ENCODE peak calls at places on chromosomes 6 and 20, in nine cellular contexts. One of them, this sample, is unnamed.

GRCh38 chr6:109024784-109025183 is 69.9 kb downstream of the SESN1 start:
- DNase-seq in COLO829: no peak
- DNase-seq in activated naive CD4-positive, alpha-beta T cell treated with anti-CD3 and anti-CD28 coated beads, Interleukin-2, amount 50 U/mL, for 72 hours: no peak
- DNase-seq in HCEC 1CT: no peak
- DNase-seq in NCI-H2081 treated with DMSO at 0.1 percent for 48 hours: no peak
- DNase-seq in gastrocnemius medialis: peak
- DNase-seq in GM18507: no peak
- DNase-seq in fibroblast of pulmonary artery: peak
- DNase-seq in aorta: no peak
- DNase-seq in this sample: no peak

GRCh38 chr6:46491789-46492547 is 719 bp upstream of the RCAN2 start:
- DNase-seq in COLO829: no peak
- DNase-seq in activated naive CD4-positive, alpha-beta T cell treated with anti-CD3 and anti-CD28 coated beads, Interleukin-2, amount 50 U/mL, for 72 hours: no peak
- DNase-seq in HCEC 1CT: peak
- DNase-seq in NCI-H2081 treated with DMSO at 0.1 percent for 48 hours: no peak
- DNase-seq in gastrocnemius medialis: peak
- DNase-seq in GM18507: no peak
- DNase-seq in fibroblast of pulmonary artery: peak
- DNase-seq in aorta: peak
- DNase-seq in this sample: peak

GRCh38 chr6:88380618-88381288 is 214.6 kb upstream of the CNR1 start:
- DNase-seq in COLO829: no peak
- DNase-seq in activated naive CD4-positive, alpha-beta T cell treated with anti-CD3 and anti-CD28 coated beads, Interleukin-2, amount 50 U/mL, for 72 hours: no peak
- DNase-seq in HCEC 1CT: no peak
- DNase-seq in NCI-H2081 treated with DMSO at 0.1 percent for 48 hours: no peak
- DNase-seq in gastrocnemius medialis: no peak
- DNase-seq in GM18507: no peak
- DNase-seq in fibroblast of pulmonary artery: peak
- DNase-seq in aorta: no peak
- DNase-seq in this sample: no peak

GRCh38 chr20:50146732-50147662 is 6.5 kb downstream of the PEDS1 start:
- DNase-seq in COLO829: peak
- DNase-seq in activated naive CD4-positive, alpha-beta T cell treated with anti-CD3 and anti-CD28 coated beads, Interleukin-2, amount 50 U/mL, for 72 hours: peak
- DNase-seq in HCEC 1CT: no peak
- DNase-seq in NCI-H2081 treated with DMSO at 0.1 percent for 48 hours: no peak
- DNase-seq in gastrocnemius medialis: peak
- DNase-seq in GM18507: no peak
- DNase-seq in fibroblast of pulmonary artery: no peak
- DNase-seq in aorta: no peak
- DNase-seq in this sample: peak

GRCh38 chr6:153043719-153044118 is 41.2 kb upstream of the MTRF1L start:
- DNase-seq in COLO829: no peak
- DNase-seq in activated naive CD4-positive, alpha-beta T cell treated with anti-CD3 and anti-CD28 coated beads, Interleukin-2, amount 50 U/mL, for 72 hours: no peak
- DNase-seq in HCEC 1CT: no peak
- DNase-seq in NCI-H2081 treated with DMSO at 0.1 percent for 48 hours: no peak
- DNase-seq in gastrocnemius medialis: no peak
- DNase-seq in GM18507: no peak
- DNase-seq in fibroblast of pulmonary artery: no peak
- DNase-seq in aorta: no peak
- DNase-seq in this sample: no peak

GRCh38 chr6:40825085-40825484 is 213.9 kb downstream of the UNC5CL start:
- DNase-seq in COLO829: no peak
- DNase-seq in activated naive CD4-positive, alpha-beta T cell treated with anti-CD3 and anti-CD28 coated beads, Interleukin-2, amount 50 U/mL, for 72 hours: no peak
- DNase-seq in HCEC 1CT: no peak
- DNase-seq in NCI-H2081 treated with DMSO at 0.1 percent for 48 hours: no peak
- DNase-seq in gastrocnemius medialis: no peak
- DNase-seq in GM18507: no peak
- DNase-seq in fibroblast of pulmonary artery: no peak
- DNase-seq in aorta: no peak
- DNase-seq in this sample: no peak

GRCh38 chr6:132354517-132355167 is 46.6 kb downstream of the MOXD1 start:
- DNase-seq in COLO829: no peak
- DNase-seq in activated naive CD4-positive, alpha-beta T cell treated with anti-CD3 and anti-CD28 coated beads, Interleukin-2, amount 50 U/mL, for 72 hours: no peak
- DNase-seq in HCEC 1CT: no peak
- DNase-seq in NCI-H2081 treated with DMSO at 0.1 percent for 48 hours: no peak
- DNase-seq in gastrocnemius medialis: no peak
- DNase-seq in GM18507: no peak
- DNase-seq in fibroblast of pulmonary artery: peak
- DNase-seq in aorta: no peak
- DNase-seq in this sample: peak

GRCh38 chr20:48691523-48691922 is 136.3 kb downstream of the PREX1 start:
- DNase-seq in COLO829: no peak
- DNase-seq in activated naive CD4-positive, alpha-beta T cell treated with anti-CD3 and anti-CD28 coated beads, Interleukin-2, amount 50 U/mL, for 72 hours: no peak
- DNase-seq in HCEC 1CT: no peak
- DNase-seq in NCI-H2081 treated with DMSO at 0.1 percent for 48 hours: no peak
- DNase-seq in gastrocnemius medialis: no peak
- DNase-seq in GM18507: no peak
- DNase-seq in fibroblast of pulmonary artery: no peak
- DNase-seq in aorta: no peak
- DNase-seq in this sample: peak

GRCh38 chr6:108748063-108748462 is 100.2 kb upstream of the ARMC2 start:
- DNase-seq in COLO829: no peak
- DNase-seq in activated naive CD4-positive, alpha-beta T cell treated with anti-CD3 and anti-CD28 coated beads, Interleukin-2, amount 50 U/mL, for 72 hours: no peak
- DNase-seq in HCEC 1CT: peak
- DNase-seq in NCI-H2081 treated with DMSO at 0.1 percent for 48 hours: no peak
- DNase-seq in gastrocnemius medialis: no peak
- DNase-seq in GM18507: no peak
- DNase-seq in fibroblast of pulmonary artery: no peak
- DNase-seq in aorta: no peak
- DNase-seq in this sample: peak

GRCh38 chr6:122116912-122117663 is 282.4 kb upstream of the HSF2 start:
- DNase-seq in COLO829: no peak
- DNase-seq in activated naive CD4-positive, alpha-beta T cell treated with anti-CD3 and anti-CD28 coated beads, Interleukin-2, amount 50 U/mL, for 72 hours: no peak
- DNase-seq in HCEC 1CT: no peak
- DNase-seq in NCI-H2081 treated with DMSO at 0.1 percent for 48 hours: no peak
- DNase-seq in gastrocnemius medialis: no peak
- DNase-seq in GM18507: no peak
- DNase-seq in fibroblast of pulmonary artery: no peak
- DNase-seq in aorta: no peak
- DNase-seq in this sample: no peak

GRCh38 chr6:151325075-151326050 is 66.0 kb downstream of the ZBTB2 start:
- DNase-seq in COLO829: no peak
- DNase-seq in activated naive CD4-positive, alpha-beta T cell treated with anti-CD3 and anti-CD28 coated beads, Interleukin-2, amount 50 U/mL, for 72 hours: no peak
- DNase-seq in HCEC 1CT: peak
- DNase-seq in NCI-H2081 treated with DMSO at 0.1 percent for 48 hours: no peak
- DNase-seq in gastrocnemius medialis: no peak
- DNase-seq in GM18507: no peak
- DNase-seq in fibroblast of pulmonary artery: peak
- DNase-seq in aorta: peak
- DNase-seq in this sample: peak

GRCh38 chr6:107539849-107540464 is 50.0 kb downstream of the SOBP start:
- DNase-seq in COLO829: no peak
- DNase-seq in activated naive CD4-positive, alpha-beta T cell treated with anti-CD3 and anti-CD28 coated beads, Interleukin-2, amount 50 U/mL, for 72 hours: no peak
- DNase-seq in HCEC 1CT: no peak
- DNase-seq in NCI-H2081 treated with DMSO at 0.1 percent for 48 hours: no peak
- DNase-seq in gastrocnemius medialis: no peak
- DNase-seq in GM18507: no peak
- DNase-seq in fibroblast of pulmonary artery: no peak
- DNase-seq in aorta: no peak
- DNase-seq in this sample: no peak

GRCh38 chr6:48695872-48696271 is 584.9 kb upstream of the PTCHD4 start:
- DNase-seq in COLO829: no peak
- DNase-seq in activated naive CD4-positive, alpha-beta T cell treated with anti-CD3 and anti-CD28 coated beads, Interleukin-2, amount 50 U/mL, for 72 hours: no peak
- DNase-seq in HCEC 1CT: no peak
- DNase-seq in NCI-H2081 treated with DMSO at 0.1 percent for 48 hours: no peak
- DNase-seq in gastrocnemius medialis: no peak
- DNase-seq in GM18507: no peak
- DNase-seq in fibroblast of pulmonary artery: no peak
- DNase-seq in aorta: no peak
- DNase-seq in this sample: no peak

GRCh38 chr6:2819891-2820814 is 21.5 kb downstream of the SERPINB1 start:
- DNase-seq in COLO829: no peak
- DNase-seq in activated naive CD4-positive, alpha-beta T cell treated with anti-CD3 and anti-CD28 coated beads, Interleukin-2, amount 50 U/mL, for 72 hours: no peak
- DNase-seq in HCEC 1CT: no peak
- DNase-seq in NCI-H2081 treated with DMSO at 0.1 percent for 48 hours: no peak
- DNase-seq in gastrocnemius medialis: no peak
- DNase-seq in GM18507: no peak
- DNase-seq in fibroblast of pulmonary artery: peak
- DNase-seq in aorta: no peak
- DNase-seq in this sample: peak